ENCODE peak calls at places on chromosome 7, in four cellular contexts. M, X, Y and H are unnamed samples. For H3K9me3, the result is how much of the 10 kb centered on the place peaks cover.

GRCh38 chr7:128755816-128756476 is 16.8 kb downstream of the CALU start:
- DNase-seq in M (no peak), X (peak), Y (peak), H (peak)

GRCh38 chr7:151080522-151081169 is at the start of gene FASTK:
- DNase-seq in M (peak), X (peak), Y (peak), H (peak)

GRCh38 chr7:39405591-39405990 is 160.6 kb upstream of the YAE1 start:
- DNase-seq in M (no peak), X (no peak), Y (no peak), H (no peak)

GRCh38 chr7:141349804-141350203 is 201.4 kb upstream of the AGK start:
- DNase-seq in M (no peak), X (no peak), Y (no peak), H (no peak)

GRCh38 chr7:142485617-142486226 is 227.9 kb upstream of the PRSS58 start:
- DNase-seq in M (no peak), X (no peak), Y (no peak), H (no peak)

GRCh38 chr7:107890493-107890961 is 456 bp upstream of the DLD start:
- DNase-seq in M (no peak), X (no peak), Y (no peak), H (no peak)

GRCh38 chr7:20329389-20330175 is 1.1 kb upstream of the ITGB8 start:
- DNase-seq in M (peak), X (peak), Y (peak), H (no peak)

GRCh38 chr7:95688931-95689453 is 83.4 kb upstream of the DYNC1I1 start:
- DNase-seq in M (no peak), X (peak), Y (no peak), H (no peak)

GRCh38 chr7:34123316-34123715 is 218.0 kb downstream of the BMPER start:
- DNase-seq in M (no peak), X (no peak), Y (no peak), H (no peak)

GRCh38 chr7:13496971-13497370 is 492.5 kb downstream of the ETV1 start:
- DNase-seq in M (no peak), X (peak), Y (peak), H (no peak)

GRCh38 chr7:20075415-20075814 is 141.8 kb downstream of the MACC1 start:
- DNase-seq in M (no peak), X (no peak), Y (no peak), H (no peak)

GRCh38 chr7:46360811-46361210 is 439.7 kb upstream of the IGFBP3 start:
- DNase-seq in M (no peak), X (no peak), Y (no peak), H (no peak)

GRCh38 chr7:21568762-21569161 is 25.9 kb downstream of the DNAH11 start:
- DNase-seq in M (no peak), X (no peak), Y (no peak), H (no peak)

GRCh38 chr7:121398246-121398645 is 2.1 kb upstream of the FAM3C start:
- DNase-seq in M (no peak), X (no peak), Y (no peak), H (no peak)

GRCh38 chr7:105006367-105007139 is 7.5 kb upstream of the KMT2E start:
- DNase-seq in M (peak), X (peak), Y (no peak), H (no peak)
- TF ChIP-seq CTCF in M (no peak), X (no peak), Y (no peak), H (no peak)

DNA sequence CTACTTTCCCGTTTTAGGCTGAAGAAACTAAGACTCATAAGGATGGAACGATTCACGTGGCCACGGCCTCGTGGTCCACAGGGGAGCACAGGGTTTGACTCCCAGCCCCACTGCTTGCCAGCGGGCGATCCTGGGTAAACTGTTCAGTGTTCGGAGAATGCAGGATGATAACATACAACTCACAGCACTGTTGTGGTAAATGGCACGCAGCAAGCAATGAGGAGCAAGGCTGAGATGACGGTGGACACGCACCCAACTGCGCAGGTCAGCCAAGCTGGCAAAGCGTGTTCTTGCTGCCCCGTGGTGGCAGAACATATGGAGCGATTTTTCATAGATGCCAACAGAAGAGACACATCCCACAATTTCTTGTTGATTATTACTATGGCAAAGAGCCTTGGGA is 272.7 kb downstream of the DNAJB6 start:
- DNase-seq in M (no peak), X (no peak), Y (no peak), H (no peak)
- H3K9me3 ChIP-seq in M (under half), X (under half), Y (under half), H (half or more)

DNA sequence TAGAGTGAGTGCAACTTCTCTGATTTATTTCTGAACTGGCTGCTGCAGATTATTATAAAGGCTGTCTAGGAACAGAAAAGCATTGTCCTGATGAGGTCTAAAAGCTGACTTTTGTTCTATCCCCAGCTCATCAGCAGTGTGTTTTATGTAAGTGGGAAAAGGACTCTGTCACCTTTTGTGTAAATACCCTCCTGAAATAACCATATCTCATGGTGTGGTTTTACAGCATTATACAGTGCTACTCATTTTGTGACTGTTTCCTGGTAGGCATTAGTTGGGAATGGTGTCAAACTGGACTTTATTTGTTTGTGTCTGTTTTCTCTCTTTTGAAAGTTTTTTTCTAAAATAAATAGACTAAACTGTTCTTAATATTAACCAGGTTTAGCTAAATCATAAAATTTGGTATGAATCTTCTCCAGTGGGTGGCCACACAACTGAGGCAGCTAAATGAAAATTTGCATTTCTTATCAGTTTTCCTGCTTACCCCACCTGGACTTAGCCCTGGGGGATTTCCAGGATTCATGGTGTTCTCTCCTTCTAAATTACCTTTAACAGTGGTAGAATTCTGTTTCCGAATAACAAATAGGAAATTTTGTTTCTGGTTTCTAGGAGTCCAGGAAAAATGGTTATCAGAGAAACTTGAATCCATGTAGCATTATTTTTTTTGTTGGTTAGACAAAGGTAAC is 140.9 kb downstream of the LHFPL3 start:
- DNase-seq in M (no peak), X (no peak), Y (no peak), H (no peak)
- H3K27ac ChIP-seq in M (no peak), X (no peak), Y (no peak), H (no peak)

GRCh38 chr7:137964824-137965545 is 36.9 kb downstream of the CREB3L2 start:
- DNase-seq in M (no peak), X (no peak), Y (no peak), H (no peak)

GRCh38 chr7:137968890-137969289 is 33.0 kb downstream of the CREB3L2 start:
- DNase-seq in M (no peak), X (no peak), Y (no peak), H (no peak)

GRCh38 chr7:137967143-137968018 is 34.5 kb downstream of the CREB3L2 start:
- DNase-seq in M (peak), X (peak), Y (peak), H (no peak)

GRCh38 chr7:137966636-137967142 is 35.2 kb downstream of the CREB3L2 start:
- DNase-seq in M (no peak), X (no peak), Y (no peak), H (no peak)

DNA sequence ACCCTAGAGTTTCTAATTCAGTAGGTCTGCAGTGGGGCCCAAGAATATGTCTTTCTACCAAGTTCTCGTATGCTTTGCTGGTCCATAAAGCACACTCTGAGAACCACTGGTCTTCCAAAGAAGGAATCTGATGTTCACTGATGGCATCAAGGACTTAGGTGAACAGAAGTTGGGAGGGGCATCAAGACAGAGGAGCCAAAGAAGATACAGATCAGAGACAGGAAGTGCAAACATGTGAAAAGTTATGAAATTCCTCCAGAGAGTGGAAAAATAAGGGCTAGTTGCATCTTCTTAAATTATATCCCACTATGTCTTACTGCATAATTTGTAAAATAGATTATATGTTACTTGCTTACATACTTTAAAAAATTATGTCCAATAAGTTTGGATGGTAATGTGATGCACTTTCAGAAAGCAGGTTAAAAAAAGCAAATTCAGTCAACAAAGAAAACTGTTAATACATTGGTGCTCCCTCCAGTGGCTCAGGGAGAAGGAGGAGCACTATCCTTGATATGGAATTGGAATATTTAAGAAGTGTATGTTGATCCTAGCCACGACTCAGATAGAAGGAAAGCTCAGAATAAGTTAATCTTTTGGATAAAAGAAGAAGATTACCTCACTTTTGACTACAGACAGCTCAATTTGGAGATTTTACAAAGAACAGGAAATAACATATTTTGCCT is 35.8 kb downstream of the CREB3L2 start:
- DNase-seq in M (no peak), X (no peak), Y (no peak), H (no peak)
- TF ChIP-seq CTCF in M (no peak), X (no peak), Y (no peak), H (peak)

GRCh38 chr7:55464422-55464821 is 99.3 kb downstream of the LANCL2 start:
- DNase-seq in M (no peak), X (no peak), Y (no peak), H (no peak)
- H3K9me3 ChIP-seq in M (under half), X (under half), Y (under half), H (under half)

GRCh38 chr7:40711706-40712105 is 576.9 kb downstream of the SUGCT start:
- DNase-seq in M (no peak), X (no peak), Y (no peak), H (no peak)
- H3K27ac ChIP-seq in M (no peak), X (no peak), Y (no peak), H (no peak)

GRCh38 chr7:76166404-76167255 is 35.1 kb upstream of the SRRM3 start:
- DNase-seq in M (peak), X (peak), Y (peak), H (peak)
- TF ChIP-seq CTCF in M (peak), X (peak), Y (no peak), H (peak)

DNA sequence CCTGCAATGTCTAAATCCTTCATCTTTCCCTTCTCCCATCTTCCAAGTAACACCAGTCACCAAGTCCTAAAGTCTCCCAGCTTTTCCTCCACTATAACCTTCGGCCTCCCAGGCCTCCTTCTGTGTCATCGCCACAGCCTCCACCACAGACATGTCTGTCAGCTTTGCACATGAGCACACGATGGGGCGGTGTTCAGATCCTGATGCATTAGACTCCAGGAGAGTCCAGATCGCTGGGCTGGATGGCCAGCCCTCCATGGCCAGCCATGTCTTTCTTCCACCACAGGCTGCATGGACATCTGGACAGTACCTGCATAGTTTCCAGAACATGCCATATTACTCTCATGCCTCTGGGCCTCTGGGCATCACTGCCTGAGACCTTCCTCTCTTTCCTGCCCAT is 974.2 kb upstream of the ZNF722 start:
- DNase-seq in M (no peak), X (no peak), Y (no peak), H (no peak)
- H3K9me3 ChIP-seq in M (under half), X (under half), Y (under half), H (under half)

GRCh38 chr7:153088601-153089000 is 329.0 kb downstream of the ACTR3B start:
- DNase-seq in M (no peak), X (no peak), Y (no peak), H (no peak)
- H3K27ac ChIP-seq in M (no peak), X (no peak), Y (no peak), H (no peak)

GRCh38 chr7:52764502-52765169 is 270.8 kb upstream of the POM121L12 start:
- DNase-seq in M (no peak), X (peak), Y (peak), H (no peak)
- TF ChIP-seq CTCF in M (no peak), X (no peak), Y (no peak), H (no peak)